ENCODE peak calls at places on chromosomes 5 and 9, in six cellular contexts. H is IMR-90, W is H9, L is H1, Y is trophoblast cell, G is mesenchymal stem cell. C is an unnamed sample.

GRCh38 chr5:165714594-165714993 is 2209.2 kb downstream of the MAT2B start:
- DNase-seq in H (no peak), W (no peak), L (no peak), Y (no peak), G (peak; percentile 44), C (no peak)

GRCh38 chr5:50666261-50667078 is at the start of gene PARP8:
- DNase-seq in H (peak; percentile 30), W (peak; percentile 76), L (no peak), Y (peak; percentile 19), G (peak; percentile 82), C (peak; percentile 54)

GRCh38 chr9:35526087-35526801 is 36.3 kb downstream of the RUSC2 start:
- DNase-seq in H (peak; percentile 64), W (no peak), L (no peak), Y (no peak), G (peak; percentile 40), C (no peak)

GRCh38 chr5:111120911-111121310 is 28.8 kb downstream of the WDR36 start:
- DNase-seq in H (no peak), W (no peak), L (no peak), Y (no peak), G (no peak), C (no peak)

GRCh38 chr5:1447772-1448361 is 2.6 kb upstream of the SLC6A3 start:
- DNase-seq in H (no peak), W (no peak), L (no peak), Y (no peak), G (no peak), C (no peak)

GRCh38 chr5:178595750-178596149 is 5.6 kb upstream of the COL23A1 start:
- DNase-seq in H (no peak), W (no peak), L (no peak), Y (no peak), G (no peak), C (no peak)

GRCh38 chr5:6452622-6453504 is 4.2 kb downstream of the UBE2QL1 start:
- DNase-seq in H (no peak), W (no peak), L (no peak), Y (no peak), G (no peak), C (no peak)

GRCh38 chr5:135239461-135240282 is 159.4 kb downstream of the MACROH2A1 start:
- DNase-seq in H (peak; percentile 85), W (peak; percentile 37), L (no peak), Y (no peak), G (peak; percentile 65), C (no peak)

GRCh38 chr9:131402738-131403492 is 9.0 kb downstream of the PRRC2B start:
- DNase-seq in H (peak; percentile 89), W (no peak), L (no peak), Y (peak; percentile 81), G (peak; percentile 88), C (no peak)

GRCh38 chr9:128136816-128137793 is 9.6 kb upstream of the PTGES2 start:
- DNase-seq in H (peak; percentile 87), W (no peak), L (no peak), Y (no peak), G (peak; percentile 82), C (no peak)

GRCh38 chr5:103021310-103021709 is 98.6 kb downstream of the GIN1 start:
- DNase-seq in H (peak; percentile 26), W (no peak), L (no peak), Y (no peak), G (no peak), C (no peak)

GRCh38 chr5:150386024-150386855 is 26.5 kb downstream of the CD74 start:
- DNase-seq in H (no peak), W (no peak), L (no peak), Y (peak; percentile 55), G (no peak), C (no peak)

GRCh38 chr9:133656211-133657119 is 20.3 kb downstream of the DBH start:
- DNase-seq in H (no peak), W (no peak), L (no peak), Y (no peak), G (no peak), C (no peak)

GRCh38 chr9:77602852-77603251 is 45.3 kb downstream of the GNA14 start:
- DNase-seq in H (no peak), W (no peak), L (no peak), Y (no peak), G (no peak), C (no peak)
- H3K14ac ChIP-seq in H (no peak overlapping the region), W (no peak overlapping the region), L (no peak overlapping the region), Y (no peak overlapping the region), G (no peak overlapping the region), C (no peak overlapping the region)

GRCh38 chr5:10563132-10563939 is 534 bp upstream of the ANKRD33B start:
- DNase-seq in H (peak; percentile 45), W (peak; percentile 72), L (no peak), Y (peak; percentile 29), G (peak; percentile 64), C (peak; percentile 42)

GRCh38 chr5:10565785-10566506 is 2.1 kb downstream of the ANKRD33B start:
- DNase-seq in H (no peak), W (no peak), L (no peak), Y (no peak), G (no peak), C (no peak)

GRCh38 chr5:10566556-10567068 is 2.7 kb downstream of the ANKRD33B start:
- DNase-seq in H (no peak), W (no peak), L (no peak), Y (no peak), G (no peak), C (no peak)

GRCh38 chr5:10563940-10564837 is at the start of gene ANKRD33B:
- DNase-seq in H (peak; percentile 63), W (peak; percentile 83), L (no peak), Y (no peak), G (peak; percentile 71), C (peak; percentile 77)

DNA sequence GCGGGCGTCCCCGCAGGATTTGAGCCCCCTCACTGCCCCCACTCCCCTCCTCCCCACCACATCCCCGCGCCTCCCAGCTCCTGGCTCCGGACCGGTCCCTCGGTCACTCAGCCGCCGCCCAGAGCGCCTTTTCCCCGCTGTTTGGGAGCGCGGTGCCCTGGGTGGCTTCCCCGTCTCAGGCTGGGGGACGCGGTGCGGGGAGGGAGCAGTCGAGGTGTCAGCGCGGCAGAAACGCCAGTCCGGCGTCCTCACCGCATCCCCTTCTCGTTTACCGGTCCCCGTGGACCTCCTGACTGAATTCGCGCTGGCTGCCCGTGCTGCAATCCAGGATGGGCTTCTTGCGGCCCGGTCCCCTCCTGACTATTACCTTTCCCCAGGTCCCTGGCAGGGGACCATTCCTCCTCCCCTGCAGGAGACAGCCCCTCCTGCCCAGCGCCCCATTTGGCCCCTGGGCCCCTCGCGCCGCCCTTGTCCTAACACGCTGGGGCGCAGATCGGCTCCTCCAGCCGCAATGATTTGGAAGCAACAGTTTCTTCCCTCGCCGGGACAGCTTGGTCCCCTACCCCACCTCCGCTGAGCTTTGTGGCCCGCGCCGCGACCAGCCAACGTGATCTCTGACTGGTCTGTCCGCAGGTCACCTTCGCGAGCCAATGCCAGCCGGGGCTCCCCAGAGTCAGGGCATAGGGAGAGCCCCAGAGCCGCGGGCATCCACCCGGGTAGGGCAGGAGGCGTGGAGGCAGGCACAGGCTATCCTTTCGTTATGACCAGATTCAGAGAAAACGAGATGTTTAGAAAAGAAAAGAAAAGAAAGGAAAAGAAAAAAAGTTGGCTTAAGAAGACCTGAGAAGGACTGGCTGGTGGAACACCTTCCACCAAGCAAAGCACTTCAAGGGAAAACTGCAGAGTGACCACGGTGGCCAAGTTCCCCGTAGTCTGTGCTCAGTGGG is 1.2 kb downstream of the ANKRD33B start:
- DNase-seq in H (no peak), W (no peak), L (no peak), Y (no peak), G (peak; percentile 32), C (no peak)
- H3K23ac ChIP-seq in H (peak overlapping the region; percentile 95), W (no peak overlapping the region), L (no peak overlapping the region), Y (no peak overlapping the region), G (no peak overlapping the region), C (peak overlapping the region; percentile 89)

GRCh38 chr5:122192477-122192876 is 63.1 kb downstream of the ZNF474 start:
- DNase-seq in H (no peak), W (no peak), L (no peak), Y (no peak), G (no peak), C (no peak)

GRCh38 chr5:122192883-122193496 is 63.6 kb downstream of the ZNF474 start:
- DNase-seq in H (peak; percentile 79), W (no peak), L (no peak), Y (peak; percentile 26), G (peak; percentile 71), C (peak; percentile 48)

GRCh38 chr5:122187426-122187825 is 58.1 kb downstream of the ZNF474 start:
- DNase-seq in H (no peak), W (no peak), L (no peak), Y (no peak), G (no peak), C (no peak)

GRCh38 chr5:122184676-122185255 is 55.4 kb downstream of the ZNF474 start:
- DNase-seq in H (no peak), W (no peak), L (no peak), Y (no peak), G (no peak), C (no peak)

DNA sequence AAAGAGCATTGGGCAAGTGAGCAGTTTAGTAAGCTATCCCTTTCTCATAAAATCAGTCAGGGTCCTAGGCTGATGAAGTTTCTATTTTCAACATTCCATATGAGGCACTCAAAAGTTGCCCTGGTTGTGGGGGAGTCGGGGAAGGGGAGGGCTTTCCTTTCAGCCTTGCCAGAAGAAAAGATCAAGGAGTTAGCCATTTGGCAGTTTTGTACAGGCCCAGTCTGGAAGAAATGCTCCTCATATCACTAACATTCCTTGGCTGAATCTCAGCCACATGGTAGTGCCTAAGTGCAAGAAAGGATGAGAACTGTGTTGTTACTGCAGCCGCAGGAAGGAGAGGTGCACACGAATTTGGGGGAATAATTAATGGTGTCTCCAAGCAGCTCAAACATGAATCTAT is 60.8 kb downstream of the ZNF474 start:
- DNase-seq in H (no peak), W (no peak), L (no peak), Y (no peak), G (no peak), C (no peak)
- H3K14ac ChIP-seq in H (no peak overlapping the region), W (no peak overlapping the region), L (no peak overlapping the region), Y (no peak overlapping the region), G (no peak overlapping the region), C (no peak overlapping the region)

GRCh38 chr9:100473271-100474081 is 527 bp downstream of the TMEFF1 start:
- DNase-seq in H (peak; percentile 29), W (peak; percentile 52), L (no peak), Y (peak; percentile 9), G (peak; percentile 43), C (peak; percentile 46)

GRCh38 chr9:100474082-100474949 is 1.4 kb downstream of the TMEFF1 start:
- DNase-seq in H (no peak), W (no peak), L (no peak), Y (no peak), G (peak; percentile 14), C (peak; percentile 70)

GRCh38 chr9:100474950-100475276 is 2.0 kb downstream of the TMEFF1 start:
- DNase-seq in H (no peak), W (no peak), L (no peak), Y (no peak), G (no peak), C (no peak)

GRCh38 chr9:100472268-100472667 is 681 bp upstream of the TMEFF1 start:
- DNase-seq in H (no peak), W (no peak), L (no peak), Y (no peak), G (no peak), C (no peak)

GRCh38 chr9:100472725-100473261 is at the start of gene TMEFF1:
- DNase-seq in H (peak; percentile 26), W (peak; percentile 88), L (peak; percentile 50), Y (no peak), G (peak; percentile 27), C (peak; percentile 86)
- H3K23ac ChIP-seq in H (peak within 1 kb of the TSS; percentile 60), W (no peak within 1 kb of the TSS), L (no peak within 1 kb of the TSS), Y (no peak within 1 kb of the TSS), G (no peak within 1 kb of the TSS), C (peak within 1 kb of the TSS; percentile 98)